ENCODE peak calls at places on chromosome 16, in seven cellular contexts. I is H9, S is mesendoderm, B is neuronal stem cell, K is IMR-90, Y is mesenchymal stem cell, U is trophoblast cell. X is an unnamed sample.

GRCh38 chr16:77946834-77947233 is 75.5 kb upstream of the CLEC3A start:
- DNase-seq in Y (peak; percentile 77), I (no peak), K (peak; percentile 14), U (peak; percentile 91), B (peak; percentile 53), S (peak; percentile 98), X (no peak)

GRCh38 chr16:56847173-56847948 is 17.6 kb upstream of the SLC12A3 start:
- DNase-seq in Y (no peak), S (no peak), B (no peak), K (no peak), U (no peak), I (no peak), X (no peak)

GRCh38 chr16:23026777-23027362 is 122.4 kb downstream of the USP31 start:
- DNase-seq in U (peak; percentile 30), B (peak; percentile 59), Y (peak; percentile 10), K (peak; percentile 25), S (peak; percentile 70), I (peak; percentile 54), X (no peak)

GRCh38 chr16:24499193-24499814 is 40.1 kb upstream of the RBBP6 start:
- DNase-seq in U (peak; percentile 63), Y (peak; percentile 11), B (peak; percentile 57), K (peak; percentile 11), S (peak; percentile 75), I (peak; percentile 83), X (peak; percentile 77)

GRCh38 chr16:2663553-2664521 is 18.5 kb upstream of the KCTD5 start:
- DNase-seq in Y (peak; percentile 60), S (no peak), K (no peak), B (no peak), I (no peak), U (no peak), X (no peak)

GRCh38 chr16:54462151-54462651 is 175.6 kb upstream of the IRX3 start:
- DNase-seq in U (no peak), K (no peak), Y (no peak), I (no peak), S (no peak), B (no peak), X (no peak)

GRCh38 chr16:13453938-13454553 is 465.9 kb upstream of the ERCC4 start:
- DNase-seq in K (no peak), I (no peak), S (peak; percentile 57), U (peak; percentile 46), Y (no peak), B (peak; percentile 51), X (peak; percentile 72)

GRCh38 chr16:8735574-8735973 is 61.2 kb downstream of the ABAT start:
- DNase-seq in U (no peak), I (no peak), B (no peak), S (no peak), Y (no peak), K (no peak), X (no peak)

GRCh38 chr16:56681939-56682702 is at the start of gene MT1X:
- DNase-seq in U (peak; percentile 95), K (peak; percentile 77), S (peak; percentile 91), B (peak; percentile 51), Y (peak; percentile 74), I (peak; percentile 80), X (peak; percentile 76)

GRCh38 chr16:82329504-82330192 is 159.6 kb upstream of the MPHOSPH6 start:
- DNase-seq in K (no peak), B (no peak), U (no peak), Y (no peak), S (no peak), I (no peak), X (no peak)

GRCh38 chr16:75042423-75043174 is 43.8 kb downstream of the ZNRF1 start:
- DNase-seq in S (no peak), Y (no peak), K (no peak), I (no peak), U (no peak), B (no peak), X (no peak)

GRCh38 chr16:27739606-27740357 is 189.8 kb downstream of the KATNIP start:
- DNase-seq in I (no peak), Y (no peak), K (no peak), B (no peak), U (no peak), S (no peak), X (no peak)

GRCh38 chr16:16996830-16997229 is 473.9 kb downstream of the XYLT1 start:
- DNase-seq in U (no peak), B (no peak), S (peak; percentile 46), K (no peak), I (peak; percentile 44), Y (no peak), X (no peak)

GRCh38 chr16:9847146-9847545 is 335.1 kb downstream of the GRIN2A start:
- DNase-seq in U (no peak), B (no peak), S (no peak), I (no peak), Y (no peak), K (no peak), X (no peak)

GRCh38 chr16:4351880-4352279 is 759 bp upstream of the PAM16 start:
- DNase-seq in U (peak; percentile 91), I (no peak), K (peak; percentile 57), Y (peak; percentile 32), S (no peak), B (no peak), X (no peak)

GRCh38 chr16:305916-306315 is 23.0 kb downstream of the PDIA2 start:
- DNase-seq in S (no peak), B (no peak), Y (no peak), U (no peak), K (no peak), I (no peak), X (no peak)

GRCh38 chr16:48918520-48919258 is 308.7 kb upstream of the N4BP1 start:
- DNase-seq in Y (no peak), K (no peak), S (peak; percentile 65), U (peak; percentile 60), B (no peak), I (no peak), X (no peak)

GRCh38 chr16:4358831-4359561 is 7.9 kb upstream of the PAM16 start:
- DNase-seq in Y (peak; percentile 43), I (peak; percentile 82), B (peak; percentile 72), K (no peak), S (peak; percentile 64), U (peak; percentile 70), X (peak; percentile 99)

GRCh38 chr16:17658881-17659280 is 188.1 kb upstream of the XYLT1 start:
- DNase-seq in U (peak; percentile 76), B (no peak), S (peak; percentile 47), K (no peak), Y (no peak), I (no peak), X (peak; percentile 7)

GRCh38 chr16:27464663-27465482 is 62.9 kb downstream of the IL21R start:
- DNase-seq in I (no peak), B (no peak), K (no peak), U (no peak), Y (no peak), S (no peak), X (no peak)

GRCh38 chr16:86882586-86883280 is 304.4 kb downstream of the FOXL1 start:
- DNase-seq in S (no peak), B (no peak), I (no peak), U (no peak), K (peak; percentile 88), Y (peak; percentile 62), X (no peak)

GRCh38 chr16:67451061-67451703 is 20.3 kb downstream of the HSD11B2 start:
- DNase-seq in U (no peak), I (no peak), S (no peak), Y (no peak), K (no peak), B (no peak), X (no peak)
- H2BK5ac ChIP-seq in U (no peak overlapping the region), I (no peak overlapping the region), S (no peak overlapping the region), Y (no peak overlapping the region), K (no peak overlapping the region), B (no peak overlapping the region), X (no peak overlapping the region)

DNA sequence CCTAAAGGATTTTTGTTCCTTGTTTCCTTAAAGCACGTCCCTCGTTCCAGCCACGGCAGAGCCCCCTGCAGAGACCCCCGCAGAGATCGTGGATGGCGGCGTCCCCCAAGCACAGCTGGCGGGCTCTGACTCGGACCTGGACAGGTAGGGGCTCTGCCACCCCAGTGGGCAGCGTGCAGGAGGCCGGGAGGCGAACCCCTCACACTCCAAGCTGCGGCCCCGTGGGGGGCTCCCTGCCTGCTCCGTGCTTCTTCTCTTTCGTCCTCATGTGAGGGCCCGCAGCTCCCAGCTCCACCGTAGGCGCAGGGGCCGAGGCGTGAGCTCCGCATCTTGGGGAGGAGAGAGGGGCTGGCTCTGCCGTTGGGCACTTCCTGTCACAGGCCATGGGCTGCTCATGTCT is 8.5 kb downstream of the TELO2 start:
- DNase-seq in U (no peak), B (no peak), S (no peak), Y (no peak), K (no peak), I (no peak), X (no peak)
- H2BK5ac ChIP-seq in U (no peak overlapping the region), B (no peak overlapping the region), S (no peak overlapping the region), Y (no peak overlapping the region), K (no peak overlapping the region), I (no peak overlapping the region), X (no peak overlapping the region)

GRCh38 chr16:85845276-85845675 is 45.8 kb downstream of the COX4I1 start:
- DNase-seq in B (no peak), U (peak; percentile 67), S (no peak), I (no peak), K (no peak), Y (no peak), X (no peak)

GRCh38 chr16:85847681-85848601 is 48.4 kb downstream of the COX4I1 start:
- DNase-seq in Y (no peak), I (no peak), S (no peak), B (no peak), U (peak; percentile 61), K (no peak), X (no peak)

GRCh38 chr16:85846461-85846860 is 47.0 kb downstream of the COX4I1 start:
- DNase-seq in I (no peak), Y (no peak), S (no peak), K (no peak), U (no peak), B (no peak), X (no peak)

GRCh38 chr16:85844786-85845185 is 45.3 kb downstream of the COX4I1 start:
- DNase-seq in K (peak; percentile 42), I (no peak), U (no peak), B (no peak), Y (peak; percentile 12), S (no peak), X (no peak)

DNA sequence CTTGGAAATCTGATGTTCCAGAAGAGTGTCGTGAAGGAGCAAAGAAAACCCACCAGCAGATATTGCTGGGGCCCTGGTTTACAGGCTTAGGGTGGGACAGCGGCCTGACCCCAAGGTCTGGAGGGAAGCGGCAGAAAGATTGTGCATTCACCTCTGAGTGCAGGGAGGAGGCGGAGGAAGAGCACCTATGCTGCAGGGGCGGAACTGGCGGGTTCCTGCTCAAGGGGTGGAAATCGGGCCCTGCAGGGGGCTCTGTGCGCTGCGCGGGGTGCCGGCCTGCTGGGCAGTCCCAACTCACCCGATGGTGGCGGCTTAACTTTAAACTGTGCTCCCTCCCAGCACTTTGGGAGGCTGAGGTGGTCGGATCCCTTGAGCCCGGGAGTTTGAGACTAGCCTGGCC is 47.5 kb downstream of the COX4I1 start:
- DNase-seq in U (no peak), I (no peak), B (no peak), K (no peak), S (no peak), Y (no peak), X (no peak)
- H2BK5ac ChIP-seq in U (no peak overlapping the region), I (no peak overlapping the region), B (no peak overlapping the region), K (no peak overlapping the region), S (no peak overlapping the region), Y (no peak overlapping the region), X (no peak overlapping the region)

DNA sequence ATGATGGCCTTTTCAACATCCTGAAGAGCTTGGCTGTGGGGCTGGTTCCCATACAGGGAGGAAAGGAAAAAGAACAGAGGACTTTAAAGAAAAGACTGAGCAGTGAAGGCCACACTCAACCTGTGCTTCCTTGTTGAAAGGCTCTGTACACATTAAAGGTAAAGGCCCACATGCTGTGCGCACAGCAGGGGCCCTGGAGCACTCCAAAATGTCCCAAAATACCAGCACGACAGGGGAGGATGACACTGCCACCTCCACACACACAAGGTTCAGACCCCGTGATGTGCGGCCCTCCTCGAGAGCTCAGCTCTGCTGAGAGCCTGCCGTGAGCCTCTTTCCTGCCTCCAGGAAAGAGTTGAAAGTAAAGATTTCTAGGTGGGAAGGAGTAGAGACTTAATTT is 36.5 kb downstream of the FANCA start:
- DNase-seq in U (no peak), B (no peak), S (no peak), I (no peak), K (no peak), Y (no peak), X (no peak)
- H2BK5ac ChIP-seq in U (no peak overlapping the region), B (no peak overlapping the region), S (no peak overlapping the region), I (no peak overlapping the region), K (no peak overlapping the region), Y (no peak overlapping the region), X (no peak overlapping the region)

X was measured in H1.